ENCODE peak calls at places on chromosomes 11 and 22, in five cellular contexts. X is AG04450, B is neural crest cell, O is RWPE1, U is mammary epithelial cell. H is an unnamed sample.

GRCh38 chr11:134418119-134418840 is 6.2 kb upstream of the B3GAT1 start:
- DNase-seq in O (no peak), B (peak; percentile 30), X (no peak), U (peak; percentile 3), H (no peak)

GRCh38 chr11:130023204-130023603 is 20.6 kb upstream of the PRDM10 start:
- DNase-seq in B (no peak), X (no peak), U (peak; percentile 74), O (peak; percentile 76), H (no peak)

GRCh38 chr22:33884829-33885228 is 35.4 kb downstream of the LARGE1 start:
- DNase-seq in X (no peak), O (no peak), U (no peak), B (no peak), H (no peak)

GRCh38 chr11:35992551-35992950 is 48.7 kb downstream of the LDLRAD3 start:
- DNase-seq in U (no peak), B (no peak), X (no peak), O (no peak), H (no peak)

GRCh38 chr11:65330544-65330943 is 3.1 kb upstream of the DPF2 start:
- DNase-seq in O (no peak), U (no peak), B (no peak), X (no peak), H (no peak)

GRCh38 chr11:104609297-104609696 is 289.0 kb downstream of the CASP12 start:
- DNase-seq in U (peak; percentile 27), O (peak; percentile 51), X (peak; percentile 38), B (peak; percentile 1), H (peak; percentile 25)

GRCh38 chr22:42996646-42997365 is 18.1 kb downstream of the PACSIN2 start:
- DNase-seq in U (no peak), X (no peak), B (no peak), O (no peak), H (no peak)

GRCh38 chr11:105004021-105004420 is 18.9 kb downstream of the CASP5 start:
- DNase-seq in O (no peak), X (no peak), U (no peak), B (no peak), H (no peak)

DNA sequence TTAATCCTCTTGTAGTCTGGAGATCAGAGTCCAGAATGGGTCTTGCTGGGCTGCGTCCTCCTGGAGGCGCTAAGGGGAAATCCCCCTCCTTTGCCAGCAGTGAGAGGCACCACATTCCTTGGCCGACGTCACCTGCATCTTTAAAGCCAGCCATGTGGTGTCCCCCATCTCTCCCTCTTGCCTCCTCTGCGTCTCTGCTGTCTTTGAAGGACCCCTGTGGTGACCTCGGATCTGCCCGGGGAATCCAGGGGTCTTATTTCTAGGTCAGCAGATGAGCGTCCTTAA is 27.2 kb upstream of the PARVB start:
- DNase-seq in B (no peak), X (no peak), U (no peak), O (no peak), H (no peak)
- TF ChIP-seq CTCF in B (no peak), X (no peak), U (no peak), O (no peak), H (no peak)

DNA sequence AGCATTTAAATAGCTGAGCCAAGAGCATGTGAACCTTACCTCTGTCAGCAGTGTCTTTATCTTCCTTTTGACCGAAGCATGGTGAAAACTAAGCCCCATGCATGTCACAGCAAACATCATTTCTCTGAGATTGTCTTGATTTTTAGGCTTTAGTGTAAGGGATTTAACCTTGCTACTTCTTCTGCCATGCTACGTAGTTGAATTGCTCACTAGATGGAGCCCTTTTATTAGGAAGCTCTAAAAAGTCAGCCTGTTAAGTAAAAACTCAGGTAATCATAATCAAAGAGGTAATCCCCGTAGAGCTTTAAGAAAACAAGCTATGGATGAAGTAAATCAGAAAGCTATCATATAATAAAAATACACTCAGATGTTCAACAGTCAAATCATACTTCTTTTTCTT is 149.5 kb downstream of the PGR start:
- DNase-seq in O (no peak), X (no peak), B (no peak), U (no peak), H (no peak)
- TF ChIP-seq CTCF in O (no peak), X (peak; percentile 40), B (peak; percentile 61), U (peak; percentile 45), H (peak; percentile 16)

DNA sequence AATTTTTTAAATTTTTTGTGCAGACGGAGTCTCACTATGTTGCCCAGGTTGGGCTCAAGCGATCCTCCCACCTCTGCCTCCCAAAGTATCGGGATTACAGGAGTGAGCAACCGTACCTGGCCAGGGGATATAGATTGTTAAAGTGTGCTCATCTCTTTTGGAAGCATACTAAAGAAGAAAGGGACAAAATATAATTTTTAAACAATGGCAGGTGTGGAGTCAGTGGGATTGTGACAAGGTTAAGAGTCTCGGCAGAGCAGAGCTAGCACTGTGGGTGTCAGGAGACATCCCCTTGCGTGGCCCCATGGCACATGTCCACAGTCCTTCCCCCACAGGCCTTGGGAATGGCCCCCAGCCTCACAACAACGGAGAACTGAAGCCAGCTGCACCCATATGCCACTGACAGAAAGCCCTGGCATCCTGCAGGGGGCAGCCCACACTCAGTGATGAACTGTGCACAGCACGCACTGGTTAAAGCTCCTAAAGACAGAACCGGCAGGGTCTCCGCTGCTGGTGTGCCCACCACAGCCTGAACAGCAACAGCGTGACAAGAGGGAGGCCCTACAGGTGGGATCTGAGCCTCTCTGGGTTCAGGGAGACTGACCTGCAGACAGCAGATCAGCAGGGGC is 29.9 kb downstream of the SERPIND1 start:
- DNase-seq in O (no peak), U (no peak), B (peak; percentile 36), X (peak; percentile 16), H (no peak)
- TF ChIP-seq CTCF in O (peak; percentile 32), U (peak; percentile 60), B (peak; percentile 65), X (peak; percentile 79), H (peak; percentile 51)

DNA sequence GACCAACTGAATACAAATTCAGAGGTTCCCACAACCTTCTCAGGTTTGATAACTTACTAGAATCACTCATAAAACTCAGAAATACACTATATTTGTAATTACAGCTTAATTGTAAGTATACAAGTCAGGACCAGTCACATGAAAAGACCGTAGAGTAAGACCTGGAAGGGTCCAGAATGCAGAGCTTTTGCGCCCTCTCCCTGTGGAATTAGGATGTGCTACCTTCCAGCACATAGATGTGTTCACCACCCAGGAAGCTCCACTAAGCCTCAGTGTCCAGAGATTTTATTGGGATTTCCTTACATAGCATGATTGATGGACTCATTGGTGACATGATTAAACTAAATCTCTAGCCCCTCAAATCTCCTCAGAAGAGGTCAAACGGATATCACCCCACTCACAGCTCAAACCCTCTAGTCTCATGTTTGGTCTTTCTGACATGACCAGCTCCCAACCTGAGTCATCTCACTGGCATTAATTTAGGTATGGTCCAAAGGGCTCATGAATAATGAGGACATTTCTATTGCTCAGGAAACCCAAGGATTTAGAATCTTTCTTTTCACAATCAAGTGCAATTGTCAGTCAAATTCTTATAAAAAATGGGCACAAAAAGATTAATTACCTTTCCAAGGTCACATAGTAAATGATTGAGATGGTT is 77.2 kb upstream of the UBASH3B start:
- DNase-seq in X (no peak), B (no peak), U (no peak), O (no peak), H (no peak)
- TF ChIP-seq CTCF in X (peak; percentile 9), B (no peak), U (no peak), O (no peak), H (peak; percentile 14)

GRCh38 chr11:20598487-20598886 is 921 bp upstream of the SLC6A5 start:
- DNase-seq in X (no peak), U (no peak), O (no peak), B (no peak), H (no peak)

GRCh38 chr11:20599424-20600346 is at the start of gene SLC6A5:
- DNase-seq in O (peak; percentile 60), X (no peak), U (peak; percentile 60), B (peak; percentile 75), H (no peak)

GRCh38 chr11:20604295-20604803 is 4.9 kb downstream of the SLC6A5 start:
- DNase-seq in U (no peak), B (no peak), X (no peak), O (no peak), H (no peak)

GRCh38 chr11:20597924-20598484 is 1.4 kb upstream of the SLC6A5 start:
- DNase-seq in U (no peak), X (no peak), O (no peak), B (no peak), H (no peak)

GRCh38 chr11:20601221-20601914 is 2.0 kb downstream of the SLC6A5 start:
- DNase-seq in U (no peak), O (no peak), X (no peak), B (no peak), H (no peak)
- TF ChIP-seq CTCF in U (no peak), O (no peak), X (no peak), B (no peak), H (no peak)

DNA sequence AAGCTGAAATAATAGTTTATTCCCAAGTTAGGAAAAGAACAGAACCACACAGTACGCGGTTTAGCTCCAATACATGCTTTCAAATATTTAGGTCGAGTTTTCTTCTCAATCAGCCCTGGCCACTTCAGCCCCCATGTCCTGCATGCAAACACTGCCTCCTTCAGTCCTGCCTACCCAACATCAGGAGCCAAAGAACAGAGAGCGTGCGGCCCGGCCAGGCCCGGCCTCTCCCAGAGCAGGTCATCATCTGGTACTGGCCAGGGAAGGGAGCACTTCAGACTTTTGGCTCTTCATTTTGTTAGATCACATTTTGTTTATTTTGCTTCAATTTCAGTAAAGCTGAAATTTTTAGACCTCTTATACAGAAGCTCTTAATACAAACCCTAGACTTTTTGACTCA is 6.7 kb downstream of the BRD1 start:
- DNase-seq in O (no peak), U (no peak), B (no peak), X (no peak), H (no peak)
- TF ChIP-seq CTCF in O (no peak), U (no peak), B (no peak), X (no peak), H (peak; percentile 3)

H was measured in AG09319.